ENCODE peak calls at places on chromosomes 11 and 22, in five cellular contexts. P, M, N, B and K are unnamed samples.

GRCh38 chr11:102476812-102477211 is 24.2 kb upstream of the TMEM123 start:
- DNase-seq in P (no peak), M (peak; percentile 86), N (no peak), B (peak; percentile 73), K (no peak)

GRCh38 chr22:34160117-34160758 is 240.0 kb upstream of the LARGE1 start:
- DNase-seq in P (no peak), M (no peak), N (no peak), B (no peak), K (no peak)

GRCh38 chr22:24526191-24526590 is 28.7 kb downstream of the GUCD1 start:
- DNase-seq in P (no peak), M (no peak), N (no peak), B (no peak), K (peak; percentile 54)

GRCh38 chr11:14908214-14908880 is 16.3 kb upstream of the CYP2R1 start:
- DNase-seq in P (peak; percentile 59), M (peak; percentile 45), N (peak; percentile 41), B (peak; percentile 34), K (peak; percentile 33)

GRCh38 chr11:118605116-118605867 is 2.1 kb upstream of the PHLDB1 start:
- DNase-seq in P (peak; percentile 98), M (peak; percentile 57), N (peak; percentile 82), B (peak; percentile 62), K (peak; percentile 97)

GRCh38 chr11:121328213-121328966 is 35.8 kb downstream of the SC5D start:
- DNase-seq in P (no peak), M (no peak), N (no peak), B (no peak), K (no peak)

GRCh38 chr11:79113099-79113498 is 327.7 kb downstream of the TENM4 start:
- DNase-seq in P (peak; percentile 24), M (no peak), N (no peak), B (no peak), K (no peak)

GRCh38 chr11:36432747-36433146 is 77.3 kb downstream of the TRAF6 start:
- DNase-seq in P (no peak), M (no peak), N (no peak), B (no peak), K (no peak)

GRCh38 chr11:109184376-109184775 is 237.6 kb upstream of the C11orf87 start:
- DNase-seq in P (no peak), M (no peak), N (no peak), B (no peak), K (no peak)

GRCh38 chr22:49452362-49452946 is 375.2 kb downstream of the BRD1 start:
- DNase-seq in P (no peak), M (no peak), N (no peak), B (no peak), K (no peak)

GRCh38 chr22:46581580-46582244 is 38.5 kb upstream of the GRAMD4 start:
- DNase-seq in P (no peak), M (peak; percentile 79), N (no peak), B (peak; percentile 59), K (no peak)

GRCh38 chr11:74123008-74123448 is 47.8 kb downstream of the C2CD3 start:
- DNase-seq in P (no peak), M (no peak), N (no peak), B (no peak), K (no peak)

GRCh38 chr22:40544758-40545157 is 91.8 kb downstream of the MRTFA start:
- DNase-seq in P (no peak), M (no peak), N (no peak), B (no peak), K (no peak)

GRCh38 chr22:38034278-38034882 is 22.8 kb upstream of the PICK1 start:
- DNase-seq in P (peak; percentile 91), M (peak; percentile 58), N (peak; percentile 88), B (peak; percentile 45), K (peak; percentile 89)

GRCh38 chr11:8028766-8029165 is 41.6 kb downstream of the EIF3F start:
- DNase-seq in P (no peak), M (no peak), N (no peak), B (no peak), K (no peak)

GRCh38 chr22:43957871-43958270 is 2.6 kb downstream of the SAMM50 start:
- DNase-seq in P (peak; percentile 31), M (no peak), N (no peak), B (no peak), K (peak; percentile 32)

GRCh38 chr22:50660306-50660705 is 12.3 kb upstream of the SHANK3 start:
- DNase-seq in P (no peak), M (no peak), N (no peak), B (no peak), K (no peak)

GRCh38 chr22:32589007-32589406 is 114.4 kb downstream of the FBXO7 start:
- DNase-seq in P (peak; percentile 56), M (no peak), N (peak; percentile 3), B (no peak), K (peak; percentile 12)

GRCh38 chr11:66048525-66049313 is at the start of gene GAL3ST3:
- DNase-seq in P (no peak), M (no peak), N (no peak), B (no peak), K (no peak)

GRCh38 chr11:46918087-46918751 is at the start of gene LRP4:
- DNase-seq in P (peak; percentile 21), M (peak; percentile 62), N (no peak), B (peak; percentile 69), K (no peak)

GRCh38 chr11:2480874-2481220 is 36.0 kb downstream of the KCNQ1 start:
- DNase-seq in P (no peak), M (no peak), N (no peak), B (no peak), K (no peak)

GRCh38 chr11:3994030-3994640 is 100.5 kb upstream of the RRM1 start:
- DNase-seq in P (no peak), M (no peak), N (no peak), B (no peak), K (peak; percentile 23)

GRCh38 chr11:69382131-69383128 is 88.5 kb downstream of the MYEOV start:
- DNase-seq in P (peak; percentile 40), M (no peak), N (no peak), B (peak; percentile 32), K (peak; percentile 25)

GRCh38 chr11:78645226-78646202 is 70.8 kb upstream of the NARS2 start:
- DNase-seq in P (peak; percentile 74), M (peak; percentile 75), N (peak; percentile 70), B (peak; percentile 71), K (peak; percentile 82)

GRCh38 chr11:131428853-131429252 is 58.4 kb downstream of the NTM start:
- DNase-seq in P (no peak), M (no peak), N (no peak), B (no peak), K (no peak)

GRCh38 chr22:24482586-24482985 is 12.5 kb upstream of the UPB1 start:
- DNase-seq in P (peak; percentile 63), M (no peak), N (peak; percentile 68), B (no peak), K (peak; percentile 58)

GRCh38 chr11:33083918-33084317 is 44.5 kb downstream of the TCP11L1 start:
- DNase-seq in P (no peak), M (no peak), N (no peak), B (no peak), K (no peak)

GRCh38 chr11:86955111-86955673 is at the start of gene FZD4:
- DNase-seq in P (peak; percentile 82), M (peak; percentile 87), N (peak; percentile 88), B (peak; percentile 93), K (peak; percentile 97)

GRCh38 chr22:17396531-17396930 is 27.3 kb downstream of the CECR2 start:
- DNase-seq in P (no peak), M (no peak), N (no peak), B (no peak), K (no peak)

DNA sequence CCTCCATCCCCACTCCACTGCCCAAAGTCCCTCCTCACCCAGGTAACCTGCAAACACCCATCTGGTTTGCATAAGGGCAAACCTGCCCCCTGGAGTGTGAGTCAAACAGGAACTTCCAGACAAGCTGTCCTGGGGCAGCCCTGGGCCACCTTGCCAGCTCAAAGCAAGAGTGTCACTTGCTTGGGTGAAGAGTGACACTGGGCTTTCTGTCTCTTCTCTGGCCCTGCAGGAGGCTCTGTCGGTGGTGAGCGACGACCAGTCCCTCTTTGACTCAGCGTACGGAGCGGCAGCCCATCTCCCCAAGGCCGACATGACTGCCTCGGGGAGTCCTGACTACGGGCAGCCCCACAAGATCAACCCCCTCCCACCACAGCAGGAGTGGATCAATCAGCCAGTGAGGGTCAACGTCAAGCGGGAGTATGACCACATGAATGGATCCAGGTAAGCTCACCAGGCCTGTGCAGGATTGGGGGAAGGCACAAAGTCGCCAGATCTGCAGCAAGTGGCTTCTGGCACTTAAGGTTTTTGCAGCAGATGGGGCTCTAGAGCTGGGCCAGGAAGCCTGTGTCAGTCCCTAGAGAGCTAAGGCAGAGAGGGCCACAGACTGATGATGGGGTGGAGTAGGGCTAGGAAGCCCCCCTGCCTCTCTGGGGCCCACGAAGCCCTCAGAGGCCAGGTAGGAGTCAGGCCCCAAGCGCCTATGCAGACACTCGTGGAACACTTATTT is 64.2 kb downstream of the FLI1 start:
- DNase-seq in P (no peak), M (no peak), N (no peak), B (peak; percentile 46), K (no peak)
- TF ChIP-seq CTCF in P (no peak), M (no peak), N (no peak), B (no peak), K (no peak)

GRCh38 chr11:31141804-31142203 is 227.7 kb downstream of the DCDC1 start:
- DNase-seq in P (peak; percentile 6), M (no peak), N (no peak), B (no peak), K (no peak)
- H3K4me3 ChIP-seq in P (no peak overlapping the region), M (no peak overlapping the region), N (no peak overlapping the region), B (no peak overlapping the region), K (no peak overlapping the region)

GRCh38 chr11:850777-851762 is 8.4 kb downstream of the TSPAN4 start:
- DNase-seq in P (no peak), M (no peak), N (no peak), B (no peak), K (peak; percentile 47)
- TF ChIP-seq CTCF in P (no peak), M (no peak), N (peak; percentile 28), B (no peak), K (peak; percentile 6)

DNA sequence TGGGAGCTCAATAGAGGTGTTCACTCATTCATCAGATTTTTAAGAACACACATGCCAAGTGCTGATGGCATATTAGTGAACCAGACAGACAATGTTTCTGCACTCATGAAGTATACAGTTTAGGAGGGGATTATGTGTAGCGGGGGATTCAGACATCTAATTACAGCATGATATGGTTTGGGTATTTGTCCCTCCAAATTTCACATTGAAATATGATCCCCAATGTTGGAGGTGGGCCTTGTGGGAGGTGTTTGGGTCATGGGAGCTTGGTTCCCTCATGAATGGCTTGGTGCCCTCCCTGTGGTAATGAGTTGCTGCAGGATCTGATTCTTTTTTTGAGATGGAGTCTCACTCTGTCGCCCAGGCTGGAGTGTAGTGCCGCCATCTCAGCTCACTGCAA is 8.9 kb upstream of the RAB3IL1 start:
- DNase-seq in P (no peak), M (no peak), N (no peak), B (no peak), K (no peak)
- H3K4me3 ChIP-seq in P (no peak overlapping the region), M (no peak overlapping the region), N (no peak overlapping the region), B (no peak overlapping the region), K (no peak overlapping the region)

GRCh38 chr11:124108158-124108557 is 7.1 kb upstream of the VWA5A start:
- DNase-seq in P (peak; percentile 55), M (no peak), N (peak; percentile 55), B (peak; percentile 31), K (peak; percentile 25)
- TF ChIP-seq CTCF in P (peak; percentile 11), M (peak; percentile 16), N (peak; percentile 47), B (peak; percentile 49), K (no peak)

GRCh38 chr11:113873241-113873626 is 2.1 kb downstream of the USP28 start:
- DNase-seq in P (peak; percentile 12), M (no peak), N (peak; percentile 46), B (no peak), K (peak; percentile 16)
- H3K4me3 ChIP-seq in P (peak overlapping the region; percentile 41), M (no peak overlapping the region), N (no peak overlapping the region), B (no peak overlapping the region), K (no peak overlapping the region)